ENCODE peak calls at places on chromosomes 16 and 17, in six cellular contexts. V is GF-D8, R is upper lobe of left lung, C is T-helper 9 cell, G is GM23338, F is nephron progenitor cell. M is an unnamed sample.

GRCh38 chr17:78705071-78705470 is 77.0 kb downstream of the CYTH1 start:
- DNase-seq in V (no peak), R (no peak), C (no peak), G (no peak), F (no peak), M (no peak)

GRCh38 chr16:8848939-8849391 is 19.8 kb downstream of the CARHSP1 start:
- DNase-seq in V (no peak), R (no peak), C (no peak), G (no peak), F (no peak), M (no peak)

GRCh38 chr17:36482611-36483504 is 3.6 kb upstream of the ZNHIT3 start:
- DNase-seq in V (no peak), R (peak; percentile 98), C (peak; percentile 74), G (peak; percentile 91), F (peak; percentile 94), M (peak; percentile 62)

GRCh38 chr17:37585066-37585465 is 24.2 kb downstream of the SYNRG start:
- DNase-seq in V (no peak), R (no peak), C (no peak), G (no peak), F (no peak), M (no peak)

GRCh38 chr16:55730115-55730514 is 74.3 kb downstream of the SLC6A2 start:
- DNase-seq in V (no peak), R (no peak), C (no peak), G (no peak), F (no peak), M (no peak)

GRCh38 chr17:3827124-3827773 is 18.8 kb downstream of the NCBP3 start:
- DNase-seq in V (no peak), R (no peak), C (peak; percentile 68), G (peak; percentile 90), F (peak; percentile 63), M (peak; percentile 47)

GRCh38 chr17:60127068-60128064 is 22.4 kb upstream of the CA4 start:
- DNase-seq in V (no peak), R (no peak), C (no peak), G (no peak), F (no peak), M (no peak)

GRCh38 chr16:66953462-66954096 is 7.5 kb upstream of the CES3 start:
- DNase-seq in V (no peak), R (no peak), C (no peak), G (no peak), F (no peak), M (no peak)

GRCh38 chr17:16941643-16942042 is 30.3 kb downstream of the TNFRSF13B start:
- DNase-seq in V (no peak), R (no peak), C (no peak), G (no peak), F (no peak), M (no peak)

GRCh38 chr17:19672009-19672837 is 23.7 kb downstream of the ALDH3A2 start:
- DNase-seq in V (no peak), R (no peak), C (no peak), G (no peak), F (no peak), M (peak; percentile 38)

GRCh38 chr17:3035256-3035967 is 28.0 kb downstream of the OR1D5 start:
- DNase-seq in V (no peak), R (no peak), C (no peak), G (no peak), F (no peak), M (no peak)

GRCh38 chr16:86619263-86619935 is 41.0 kb downstream of the FOXL1 start:
- DNase-seq in V (no peak), R (no peak), C (no peak), G (peak; percentile 69), F (no peak), M (no peak)

GRCh38 chr17:27601069-27601974 is 29.7 kb upstream of the LGALS9 start:
- DNase-seq in V (peak; percentile 15), R (no peak), C (peak; percentile 85), G (peak; percentile 90), F (peak; percentile 93), M (peak; percentile 81)

GRCh38 chr16:85584192-85584757 is 28.8 kb upstream of the GSE1 start:
- DNase-seq in V (no peak), R (no peak), C (no peak), G (no peak), F (no peak), M (no peak)

GRCh38 chr17:78302478-78302877 is 57.4 kb downstream of the SOCS3 start:
- DNase-seq in V (no peak), R (no peak), C (no peak), G (no peak), F (no peak), M (no peak)

GRCh38 chr17:50557265-50558029 is 3.1 kb upstream of the CACNA1G start:
- DNase-seq in V (no peak), R (no peak), C (no peak), G (no peak), F (no peak), M (no peak)

GRCh38 chr16:86549893-86550190 is 5.2 kb downstream of the MTHFSD start:
- DNase-seq in V (no peak), R (no peak), C (no peak), G (no peak), F (no peak), M (no peak)

GRCh38 chr16:84785843-84786538 is 33.8 kb upstream of the CRISPLD2 start:
- DNase-seq in V (no peak), R (no peak), C (no peak), G (no peak), F (no peak), M (no peak)

GRCh38 chr17:68381076-68381900 is 76.0 kb downstream of the WIPI1 start:
- DNase-seq in V (no peak), R (no peak), C (no peak), G (no peak), F (no peak), M (no peak)

GRCh38 chr17:59451706-59452105 is 113.7 kb upstream of the DHX40 start:
- DNase-seq in V (no peak), R (no peak), C (no peak), G (peak; percentile 50), F (no peak), M (no peak)

GRCh38 chr17:39868554-39868942 is 546 bp downstream of the ZPBP2 start:
- DNase-seq in V (no peak), R (no peak), C (no peak), G (no peak), F (no peak), M (no peak)

GRCh38 chr16:69566437-69567030 is 768 bp downstream of the NFAT5 start:
- DNase-seq in V (no peak), R (peak; percentile 91), C (peak; percentile 9), G (peak; percentile 57), F (peak; percentile 61), M (no peak)

M was measured in MV-4-11.